ENCODE peak calls at places on chromosomes 1 and 21, in six cellular contexts. K is GM23248, L is mammary epithelial cell, F is hepatocyte, Y is fibroblast of lung, B is endothelial cell of umbilical vein. D is an unnamed sample. For H3K9me3 and H3K4me1, the result is how much of the 10 kb centered on the place peaks cover.

GRCh38 chr1:20110679-20111078 is 8.7 kb downstream of the PLA2G2D start:
- DNase-seq in K (peak), L (peak), F (no peak), Y (peak), B (peak), D (peak)

GRCh38 chr1:240207073-240207709 is 115.5 kb downstream of the FMN2 start:
- DNase-seq in K (no peak), L (no peak), F (no peak), Y (no peak), B (no peak), D (no peak)

GRCh38 chr1:108016451-108016920 is 51.5 kb upstream of the VAV3 start:
- DNase-seq in K (peak), L (peak), F (peak), Y (peak), B (peak), D (peak)

GRCh38 chr1:11067716-11068495 is 8.1 kb upstream of the SRM start:
- DNase-seq in K (no peak), L (no peak), F (no peak), Y (no peak), B (no peak), D (no peak)

GRCh38 chr1:177567393-177567792 is 396.6 kb downstream of the BRINP2 start:
- DNase-seq in K (peak), L (peak), F (no peak), Y (no peak), B (no peak), D (no peak)

GRCh38 chr1:65423884-65424655 is 3.6 kb downstream of the LEPR start:
- DNase-seq in K (peak), L (peak), F (peak), Y (peak), B (peak), D (peak)

GRCh38 chr1:204295666-204296065 is 64.1 kb downstream of the PLEKHA6 start:
- DNase-seq in K (peak), L (no peak), F (no peak), Y (no peak), B (no peak), D (peak)

GRCh38 chr1:228335406-228336307 is 71.0 kb downstream of the TRIM11 start:
- DNase-seq in K (no peak), L (no peak), F (no peak), Y (no peak), B (no peak), D (no peak)

GRCh38 chr1:206455681-206456344 is 14.5 kb upstream of the IKBKE start:
- DNase-seq in K (no peak), L (no peak), F (peak), Y (peak), B (peak), D (no peak)

GRCh38 chr1:1678581-1679380 is 13.8 kb downstream of the SLC35E2B start:
- DNase-seq in K (no peak), L (no peak), F (peak), Y (no peak), B (no peak), D (no peak)

GRCh38 chr21:26563977-26564503 is 9.0 kb downstream of the CYYR1 start:
- DNase-seq in K (no peak), L (no peak), F (no peak), Y (no peak), B (peak), D (no peak)

GRCh38 chr1:47417129-47418044 is 1.3 kb downstream of the FOXE3 start:
- DNase-seq in K (no peak), L (no peak), F (no peak), Y (no peak), B (no peak), D (no peak)

GRCh38 chr1:47418122-47418521 is 2.0 kb downstream of the FOXE3 start:
- DNase-seq in K (no peak), L (no peak), F (no peak), Y (no peak), B (no peak), D (no peak)

GRCh38 chr1:47416319-47417128 is 439 bp downstream of the FOXE3 start:
- DNase-seq in K (peak), L (no peak), F (no peak), Y (no peak), B (peak), D (no peak)

GRCh38 chr1:47418681-47419272 is 2.7 kb downstream of the FOXE3 start:
- DNase-seq in K (no peak), L (no peak), F (no peak), Y (no peak), B (no peak), D (no peak)

GRCh38 chr1:47415728-47416318 is at the start of gene FOXE3:
- DNase-seq in K (no peak), L (no peak), F (no peak), Y (no peak), B (no peak), D (no peak)
- TF ChIP-seq EZH2 in K (peak), L (no peak), F (peak), Y (no peak), B (no peak), D (no peak)

GRCh38 chr1:31458287-31458896 is 45.4 kb downstream of the SERINC2 start:
- DNase-seq in K (no peak), L (no peak), F (no peak), Y (no peak), B (no peak), D (no peak)

GRCh38 chr1:31453384-31454079 is 40.5 kb downstream of the SERINC2 start:
- DNase-seq in K (no peak), L (no peak), F (peak), Y (no peak), B (no peak), D (no peak)
- H3K9me3 ChIP-seq in K (under half), L (under half), F (under half), Y (under half), B (under half), D (half or more)

GRCh38 chr1:31702836-31703404 is 897 bp downstream of the COL16A1 start:
- DNase-seq in K (peak), L (peak), F (no peak), Y (peak), B (no peak), D (no peak)
- H3K4me1 ChIP-seq in K (half or more), L (half or more), F (under half), Y (under half), B (under half), D (half or more)

GRCh38 chr1:59814901-59815825 is at the start of gene HOOK1:
- DNase-seq in K (no peak), L (peak), F (peak), Y (no peak), B (no peak), D (no peak)

GRCh38 chr1:59816318-59816878 is 1.6 kb downstream of the HOOK1 start:
- DNase-seq in K (no peak), L (no peak), F (no peak), Y (no peak), B (no peak), D (no peak)

GRCh38 chr1:59815892-59816291 is 1.1 kb downstream of the HOOK1 start:
- DNase-seq in K (no peak), L (no peak), F (peak), Y (no peak), B (no peak), D (no peak)

GRCh38 chr1:59819566-59820438 is 5.1 kb downstream of the HOOK1 start:
- DNase-seq in K (no peak), L (no peak), F (no peak), Y (no peak), B (no peak), D (no peak)

GRCh38 chr1:59814180-59814900 is 409 bp upstream of the HOOK1 start:
- DNase-seq in K (no peak), L (peak), F (peak), Y (peak), B (no peak), D (peak)
- TF ChIP-seq EZH2 in K (no peak), L (no peak), F (no peak), Y (peak), B (no peak), D (no peak)

GRCh38 chr1:9031484-9032259 is 5.4 kb upstream of the SLC2A7 start:
- DNase-seq in K (no peak), L (no peak), F (no peak), Y (no peak), B (no peak), D (no peak)
- H3K9me3 ChIP-seq in K (under half), L (under half), F (under half), Y (under half), B (under half), D (under half)

GRCh38 chr21:41929248-41929647 is 24.6 kb downstream of the C2CD2 start:
- DNase-seq in K (no peak), L (no peak), F (no peak), Y (no peak), B (no peak), D (no peak)

GRCh38 chr21:41932191-41932575 is 21.6 kb downstream of the C2CD2 start:
- DNase-seq in K (peak), L (peak), F (peak), Y (peak), B (peak), D (no peak)

GRCh38 chr21:41932576-41933258 is 21.1 kb downstream of the C2CD2 start:
- DNase-seq in K (peak), L (peak), F (peak), Y (peak), B (no peak), D (peak)

GRCh38 chr21:41928621-41929220 is 25.1 kb downstream of the C2CD2 start:
- DNase-seq in K (no peak), L (no peak), F (no peak), Y (no peak), B (peak), D (no peak)

DNA sequence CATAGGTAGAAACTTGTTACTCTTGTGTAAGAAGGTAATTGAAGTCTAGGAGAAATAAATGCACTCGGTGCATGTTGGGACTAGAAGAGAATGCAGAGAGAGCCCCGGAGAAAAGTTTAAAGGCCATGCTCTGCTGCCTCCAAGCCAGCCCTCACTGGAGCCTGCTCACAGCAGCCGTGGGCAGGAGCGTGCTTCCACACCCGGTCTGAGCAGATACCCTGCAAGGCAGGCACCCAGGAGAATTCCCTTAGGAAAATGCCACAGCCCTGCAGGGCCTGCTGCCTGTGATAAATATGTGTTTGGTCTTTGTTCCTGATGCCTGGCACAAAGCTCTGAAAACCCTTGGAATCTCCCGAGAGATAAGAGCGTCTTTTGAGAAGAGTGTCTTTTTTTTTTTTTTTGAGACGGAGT is 22.8 kb downstream of the C2CD2 start:
- DNase-seq in K (no peak), L (peak), F (peak), Y (peak), B (no peak), D (no peak)
- H3K4me1 ChIP-seq in K (under half), L (half or more), F (under half), Y (under half), B (under half), D (under half)

DNA sequence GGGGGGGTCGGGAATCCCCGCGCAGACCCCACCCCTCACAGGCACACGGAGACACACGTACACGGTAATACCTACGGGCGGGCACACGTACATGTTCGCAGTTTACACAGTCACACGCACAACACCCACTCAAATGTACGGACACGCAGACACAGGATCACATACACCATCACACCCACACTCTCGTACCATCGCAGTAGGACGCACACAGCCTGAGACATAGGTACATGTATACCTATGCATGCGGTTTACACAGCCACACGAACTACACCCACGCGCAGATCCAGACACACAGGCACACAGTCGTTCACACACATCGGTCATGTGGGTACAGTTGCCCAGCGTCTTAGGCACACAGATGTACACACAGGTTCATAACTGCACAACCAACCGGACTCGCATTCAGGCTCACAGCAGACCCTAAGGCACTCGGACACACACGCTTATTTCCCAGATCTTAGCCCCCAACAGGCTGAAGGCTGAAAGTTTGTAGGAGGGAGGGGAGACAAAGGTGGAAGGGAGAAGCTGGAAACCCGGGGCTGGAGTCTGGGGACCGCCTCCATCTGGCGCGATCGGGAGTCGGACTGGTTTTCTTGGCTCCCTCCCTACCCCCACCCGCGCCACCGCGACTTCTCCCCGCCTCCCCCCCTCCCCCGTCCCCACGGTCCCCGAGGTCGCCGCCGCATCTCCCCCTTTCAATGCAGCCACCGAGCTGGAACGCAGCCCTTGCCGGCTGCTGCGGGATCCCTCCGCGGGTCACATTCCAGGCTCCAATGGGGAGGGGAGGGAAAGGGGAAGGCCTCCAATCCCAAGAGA is 51.9 kb upstream of the SYNC start:
- DNase-seq in K (peak), L (peak), F (peak), Y (peak), B (no peak), D (no peak)
- TF ChIP-seq EZH2 in K (no peak), L (no peak), F (no peak), Y (peak), B (no peak), D (no peak)

GRCh38 chr1:62271932-62272728 is 47.1 kb downstream of the KANK4 start:
- DNase-seq in K (no peak), L (no peak), F (no peak), Y (no peak), B (no peak), D (no peak)

GRCh38 chr1:62268315-62268714 is 50.9 kb downstream of the KANK4 start:
- DNase-seq in K (no peak), L (no peak), F (no peak), Y (no peak), B (no peak), D (no peak)

GRCh38 chr1:62273953-62274352 is 45.3 kb downstream of the KANK4 start:
- DNase-seq in K (no peak), L (no peak), F (no peak), Y (no peak), B (no peak), D (no peak)

GRCh38 chr1:62269439-62269838 is 49.8 kb downstream of the KANK4 start:
- DNase-seq in K (no peak), L (no peak), F (no peak), Y (no peak), B (no peak), D (no peak)

DNA sequence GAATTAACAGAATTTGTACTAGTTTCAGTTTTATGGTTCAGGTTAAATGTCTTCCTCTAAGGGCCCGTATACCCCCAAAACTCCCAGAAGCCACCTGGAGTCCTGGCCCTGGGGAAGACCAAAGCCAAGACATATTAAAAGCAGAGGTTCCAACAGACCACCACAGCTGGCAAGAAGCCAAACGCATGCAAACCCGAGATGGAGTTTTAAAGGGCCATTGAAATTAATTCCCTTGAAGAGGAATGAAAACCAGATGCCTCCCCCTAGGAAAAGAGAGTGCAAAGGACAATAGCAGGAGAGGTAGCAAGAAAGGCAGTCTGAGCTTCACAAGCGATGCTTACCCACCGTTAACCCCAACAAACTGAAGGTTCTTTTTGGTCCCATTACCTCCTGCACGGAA is 48.1 kb downstream of the KANK4 start:
- DNase-seq in K (no peak), L (no peak), F (peak), Y (no peak), B (no peak), D (no peak)
- H3K9me3 ChIP-seq in K (under half), L (under half), F (under half), Y (under half), B (under half), D (under half)

D was measured in PC-9.